ENCODE peak calls at places on chromosomes 13 and 19, in seven cellular contexts. G, F, K, N, O, T and U are unnamed samples.

GRCh38 chr13:81487151-81487550 is 1146.2 kb upstream of the SPRY2 start:
- DNase-seq in F (no peak), K (no peak), O (no peak), G (peak), T (no peak), N (peak), U (peak)

GRCh38 chr13:28406728-28407266 is 88.1 kb downstream of the FLT1 start:
- DNase-seq in G (no peak), T (no peak), K (no peak), O (no peak), N (no peak), F (no peak), U (no peak)

GRCh38 chr13:73754727-73755292 is 379.4 kb downstream of the KLF12 start:
- DNase-seq in K (peak), T (peak), G (peak), O (no peak), N (no peak), F (peak), U (peak)

GRCh38 chr19:55623130-55623868 is 1.1 kb downstream of the ZNF784 start:
- DNase-seq in K (peak), G (no peak), O (no peak), F (no peak), N (no peak), T (no peak), U (no peak)

GRCh38 chr13:106182404-106182803 is 353.1 kb downstream of the EFNB2 start:
- DNase-seq in F (peak), T (no peak), N (no peak), K (no peak), G (no peak), O (no peak), U (peak)

GRCh38 chr13:113655358-113656014 is 2.5 kb downstream of the ATP4B start:
- DNase-seq in K (no peak), T (no peak), F (no peak), G (no peak), O (no peak), N (no peak), U (no peak)

GRCh38 chr19:45919678-45920077 is 5.1 kb upstream of the NANOS2 start:
- DNase-seq in G (no peak), T (no peak), N (no peak), O (no peak), K (no peak), F (no peak), U (no peak)

GRCh38 chr13:35309711-35310110 is 166.8 kb downstream of the MAB21L1 start:
- DNase-seq in N (no peak), K (no peak), F (no peak), T (no peak), O (no peak), G (no peak), U (no peak)

GRCh38 chr13:41177616-41178015 is 16.8 kb downstream of the KBTBD7 start:
- DNase-seq in O (no peak), G (no peak), K (no peak), F (no peak), T (no peak), N (no peak), U (no peak)

GRCh38 chr19:32708457-32708856 is 11.1 kb upstream of the TDRD12 start:
- DNase-seq in F (no peak), O (no peak), T (no peak), G (no peak), K (no peak), N (no peak), U (no peak)

GRCh38 chr19:720691-721160 is 12.0 kb downstream of the PALM start:
- DNase-seq in F (no peak), N (peak), G (peak), O (no peak), K (no peak), T (no peak), U (no peak)

GRCh38 chr13:72384879-72385278 is 342.6 kb downstream of the MZT1 start:
- DNase-seq in N (no peak), T (no peak), K (no peak), O (no peak), F (peak), G (peak), U (no peak)

GRCh38 chr13:77001963-77002587 is 10.2 kb downstream of the CLN5 start:
- DNase-seq in O (no peak), F (no peak), K (no peak), T (no peak), G (no peak), N (no peak), U (no peak)

GRCh38 chr13:77290342-77290741 is 36.6 kb downstream of the MYCBP2 start:
- DNase-seq in F (no peak), O (no peak), K (no peak), T (no peak), N (no peak), G (no peak), U (no peak)

GRCh38 chr13:29703421-29703820 is 107.9 kb upstream of the SLC7A1 start:
- DNase-seq in K (no peak), O (no peak), T (no peak), N (no peak), G (no peak), F (no peak), U (no peak)

GRCh38 chr19:20422616-20423205 is 142.9 kb downstream of the ZNF737 start:
- DNase-seq in F (no peak), T (no peak), G (no peak), O (no peak), N (no peak), K (no peak), U (no peak)

GRCh38 chr13:31639443-31640163 is 99.7 kb upstream of the RXFP2 start:
- DNase-seq in G (no peak), O (no peak), T (no peak), K (no peak), N (no peak), F (peak), U (no peak)

GRCh38 chr19:10858204-10858828 is 10.1 kb downstream of the C19orf38 start:
- DNase-seq in N (peak), G (no peak), K (peak), T (no peak), O (no peak), F (no peak), U (no peak)

GRCh38 chr13:64551755-64552154 is 2678.4 kb downstream of the PCDH9 start:
- DNase-seq in K (no peak), N (no peak), F (peak), G (no peak), T (no peak), O (no peak), U (no peak)

GRCh38 chr19:7986321-7987083 is 18.9 kb downstream of the ELAVL1 start:
- DNase-seq in G (no peak), F (peak), N (no peak), T (no peak), O (no peak), K (no peak), U (no peak)

GRCh38 chr19:8459520-8460260 is 14.9 kb downstream of the HNRNPM start:
- DNase-seq in G (peak), K (no peak), F (peak), N (no peak), O (no peak), T (peak), U (no peak)

GRCh38 chr19:34644991-34645461 is 31.9 kb downstream of the SCGB2B2 start:
- DNase-seq in T (no peak), N (no peak), G (no peak), O (no peak), F (no peak), K (no peak), U (no peak)

GRCh38 chr13:112616586-112617381 is 28.8 kb upstream of the TUBGCP3 start:
- DNase-seq in K (peak), N (peak), O (no peak), T (peak), F (peak), G (peak), U (peak)

GRCh38 chr19:17933414-17934129 is 757 bp downstream of the CCDC124 start:
- DNase-seq in F (peak), T (no peak), G (peak), K (peak), O (no peak), N (no peak), U (no peak)

GRCh38 chr19:2089001-2089711 is 7.0 kb downstream of the MOB3A start:
- DNase-seq in K (no peak), T (no peak), F (peak), G (no peak), O (peak), N (no peak), U (no peak)

GRCh38 chr13:97249093-97249787 is 27.1 kb downstream of the MBNL2 start:
- DNase-seq in G (no peak), N (no peak), F (no peak), O (no peak), K (no peak), T (no peak), U (no peak)

GRCh38 chr13:113650275-113650674 is 7.7 kb downstream of the ATP4B start:
- DNase-seq in O (no peak), K (no peak), F (no peak), T (no peak), G (no peak), N (no peak), U (no peak)

GRCh38 chr19:11191273-11191755 is 6.0 kb downstream of the KANK2 start:
- DNase-seq in T (peak), G (no peak), K (peak), O (no peak), N (peak), F (peak), U (no peak)

GRCh38 chr13:112545866-112546265 is 42.1 kb downstream of the TUBGCP3 start:
- DNase-seq in O (no peak), T (no peak), F (peak), N (no peak), G (no peak), K (no peak), U (no peak)

GRCh38 chr19:41871573-41872383 is 5.3 kb upstream of the CD79A start:
- DNase-seq in K (no peak), G (no peak), F (no peak), O (peak), T (no peak), N (no peak), U (no peak)

GRCh38 chr13:68428292-68428691 is 1198.2 kb upstream of the PCDH9 start:
- DNase-seq in O (no peak), N (no peak), G (peak), T (no peak), K (no peak), F (no peak), U (no peak)

GRCh38 chr19:4482721-4483120 is 10.6 kb downstream of the HDGFL2 start:
- DNase-seq in K (no peak), G (no peak), T (no peak), F (no peak), O (no peak), N (no peak), U (no peak)

GRCh38 chr13:33050161-33050560 is 33.9 kb downstream of the KL start:
- DNase-seq in K (no peak), O (no peak), F (no peak), T (no peak), N (no peak), G (no peak), U (no peak)

GRCh38 chr13:104872153-104872552 is 1663.3 kb downstream of the EFNB2 start:
- DNase-seq in T (no peak), G (no peak), F (no peak), N (no peak), K (no peak), O (no peak), U (no peak)
- TF ChIP-seq CEBPB in T (no peak), G (no peak), F (no peak), N (no peak), K (no peak), O (no peak), U (no peak)

GRCh38 chr19:14030997-14031718 is 404 bp upstream of the IL27RA start:
- DNase-seq in N (no peak), G (no peak), F (no peak), K (no peak), T (no peak), O (no peak), U (no peak)
- TF ChIP-seq CEBPB in N (no peak), G (no peak), F (no peak), K (no peak), T (no peak), O (no peak), U (no peak)

GRCh38 chr13:45196622-45197021 is 4.2 kb downstream of the KCTD4 start:
- DNase-seq in T (no peak), F (peak), K (no peak), O (no peak), N (no peak), G (no peak), U (no peak)
- TF ChIP-seq CEBPB in T (no peak), F (no peak), K (no peak), O (no peak), N (no peak), G (no peak), U (no peak)

DNA sequence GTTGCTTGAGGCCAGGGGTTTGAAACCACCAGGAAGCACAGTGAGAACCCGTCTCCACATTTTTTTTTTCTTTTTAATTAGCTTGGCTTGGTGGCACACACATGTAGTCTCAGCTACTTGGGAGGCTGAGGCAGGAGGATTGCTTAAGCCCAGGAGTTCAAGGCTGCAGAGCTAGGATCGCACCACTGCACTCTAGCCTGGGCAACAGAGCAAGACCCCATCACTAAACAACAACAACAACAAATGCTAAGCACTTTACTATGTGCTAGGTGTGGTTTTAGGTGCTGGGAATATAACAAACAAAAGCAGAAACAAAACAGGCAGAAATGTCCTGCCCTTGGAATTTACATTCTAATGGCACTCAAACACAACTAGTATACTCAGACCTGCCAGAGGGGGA is 51.3 kb downstream of the RYR1 start:
- DNase-seq in T (no peak), N (no peak), O (no peak), K (no peak), F (no peak), G (no peak), U (no peak)
- TF ChIP-seq CEBPB in T (no peak), N (no peak), O (no peak), K (no peak), F (no peak), G (no peak), U (no peak)

GRCh38 chr13:103145476-103145875 is 79.3 kb upstream of the SLC10A2 start:
- DNase-seq in T (no peak), K (no peak), G (no peak), O (no peak), N (no peak), F (no peak), U (no peak)
- TF ChIP-seq CEBPB in T (no peak), K (no peak), G (no peak), O (no peak), N (no peak), F (no peak), U (no peak)